ENCODE peak calls at places on chromosomes 6 and 20, in seven cellular contexts. One of them, this sample, is unnamed.

GRCh38 chr6:32604434-32604877 is 14.8 kb upstream of the HLA-DRB1 start:
- DNase-seq in astrocyte of the spinal cord: no peak
- DNase-seq in SIG-M5: no peak
- DNase-seq in CD8-positive, alpha-beta T cell: no peak
- DNase-seq in T-helper 1 cell: no peak
- DNase-seq in T-helper 2 cell: peak
- DNase-seq in H7: no peak
- DNase-seq in this sample: no peak

GRCh38 chr6:163133017-163133416 is 281.5 kb upstream of the QKI start:
- DNase-seq in astrocyte of the spinal cord: no peak
- DNase-seq in SIG-M5: no peak
- DNase-seq in CD8-positive, alpha-beta T cell: no peak
- DNase-seq in T-helper 1 cell: no peak
- DNase-seq in T-helper 2 cell: no peak
- DNase-seq in H7: no peak
- DNase-seq in this sample: no peak

GRCh38 chr6:22142931-22143330 is 153.9 kb downstream of the PRL start:
- DNase-seq in astrocyte of the spinal cord: no peak
- DNase-seq in SIG-M5: no peak
- DNase-seq in CD8-positive, alpha-beta T cell: no peak
- DNase-seq in T-helper 1 cell: no peak
- DNase-seq in T-helper 2 cell: no peak
- DNase-seq in H7: no peak
- DNase-seq in this sample: no peak

GRCh38 chr6:159074120-159074684 is 29.4 kb upstream of the TAGAP start:
- DNase-seq in astrocyte of the spinal cord: peak
- DNase-seq in SIG-M5: no peak
- DNase-seq in CD8-positive, alpha-beta T cell: no peak
- DNase-seq in T-helper 1 cell: no peak
- DNase-seq in T-helper 2 cell: no peak
- DNase-seq in H7: peak
- DNase-seq in this sample: no peak

GRCh38 chr20:25341716-25342680 is 48.6 kb downstream of the ABHD12 start:
- DNase-seq in astrocyte of the spinal cord: peak
- DNase-seq in SIG-M5: no peak
- DNase-seq in CD8-positive, alpha-beta T cell: no peak
- DNase-seq in T-helper 1 cell: no peak
- DNase-seq in T-helper 2 cell: no peak
- DNase-seq in H7: peak
- DNase-seq in this sample: no peak

GRCh38 chr20:33670715-33671499 is 3.3 kb downstream of the NECAB3 start:
- DNase-seq in astrocyte of the spinal cord: no peak
- DNase-seq in SIG-M5: no peak
- DNase-seq in CD8-positive, alpha-beta T cell: no peak
- DNase-seq in T-helper 1 cell: no peak
- DNase-seq in T-helper 2 cell: no peak
- DNase-seq in H7: no peak
- DNase-seq in this sample: no peak

GRCh38 chr6:127494240-127494767 is 24.8 kb downstream of the MTCL3 start:
- DNase-seq in astrocyte of the spinal cord: no peak
- DNase-seq in SIG-M5: no peak
- DNase-seq in CD8-positive, alpha-beta T cell: no peak
- DNase-seq in T-helper 1 cell: no peak
- DNase-seq in T-helper 2 cell: peak
- DNase-seq in H7: no peak
- DNase-seq in this sample: no peak

GRCh38 chr20:40844285-40844684 is 155.2 kb upstream of the MAFB start:
- DNase-seq in astrocyte of the spinal cord: no peak
- DNase-seq in SIG-M5: no peak
- DNase-seq in CD8-positive, alpha-beta T cell: no peak
- DNase-seq in T-helper 1 cell: no peak
- DNase-seq in T-helper 2 cell: no peak
- DNase-seq in H7: no peak
- DNase-seq in this sample: no peak

GRCh38 chr20:63140683-63141433 is 75.1 kb downstream of the YTHDF1 start:
- DNase-seq in astrocyte of the spinal cord: no peak
- DNase-seq in SIG-M5: no peak
- DNase-seq in CD8-positive, alpha-beta T cell: no peak
- DNase-seq in T-helper 1 cell: no peak
- DNase-seq in T-helper 2 cell: no peak
- DNase-seq in H7: no peak
- DNase-seq in this sample: no peak

GRCh38 chr6:166745801-166746668 is 119.0 kb upstream of the RPS6KA2 start:
- DNase-seq in astrocyte of the spinal cord: no peak
- DNase-seq in SIG-M5: no peak
- DNase-seq in CD8-positive, alpha-beta T cell: no peak
- DNase-seq in T-helper 1 cell: no peak
- DNase-seq in T-helper 2 cell: no peak
- DNase-seq in H7: peak
- DNase-seq in this sample: no peak

GRCh38 chr20:57048027-57048869 is 218.2 kb downstream of the BMP7 start:
- DNase-seq in astrocyte of the spinal cord: peak
- DNase-seq in SIG-M5: no peak
- DNase-seq in CD8-positive, alpha-beta T cell: no peak
- DNase-seq in T-helper 1 cell: no peak
- DNase-seq in T-helper 2 cell: peak
- DNase-seq in H7: peak
- DNase-seq in this sample: no peak

GRCh38 chr6:146857180-146857959 is 258.6 kb downstream of the ADGB start:
- DNase-seq in astrocyte of the spinal cord: peak
- DNase-seq in SIG-M5: no peak
- DNase-seq in CD8-positive, alpha-beta T cell: peak
- DNase-seq in T-helper 1 cell: peak
- DNase-seq in T-helper 2 cell: peak
- DNase-seq in H7: peak
- DNase-seq in this sample: peak

GRCh38 chr6:169326067-169326799 is 72.6 kb upstream of the THBS2 start:
- DNase-seq in astrocyte of the spinal cord: peak
- DNase-seq in SIG-M5: no peak
- DNase-seq in CD8-positive, alpha-beta T cell: no peak
- DNase-seq in T-helper 1 cell: no peak
- DNase-seq in T-helper 2 cell: no peak
- DNase-seq in H7: peak
- DNase-seq in this sample: no peak

GRCh38 chr20:61985096-61985495 is 80.6 kb downstream of the TAF4 start:
- DNase-seq in astrocyte of the spinal cord: no peak
- DNase-seq in SIG-M5: no peak
- DNase-seq in CD8-positive, alpha-beta T cell: no peak
- DNase-seq in T-helper 1 cell: no peak
- DNase-seq in T-helper 2 cell: no peak
- DNase-seq in H7: no peak
- DNase-seq in this sample: no peak

GRCh38 chr20:44134897-44135810 is 51.8 kb downstream of the JPH2 start:
- DNase-seq in astrocyte of the spinal cord: no peak
- DNase-seq in SIG-M5: no peak
- DNase-seq in CD8-positive, alpha-beta T cell: no peak
- DNase-seq in T-helper 1 cell: no peak
- DNase-seq in T-helper 2 cell: peak
- DNase-seq in H7: no peak
- DNase-seq in this sample: no peak

GRCh38 chr6:134466751-134467525 is 149.0 kb upstream of the SGK1 start:
- DNase-seq in astrocyte of the spinal cord: no peak
- DNase-seq in SIG-M5: no peak
- DNase-seq in CD8-positive, alpha-beta T cell: no peak
- DNase-seq in T-helper 1 cell: no peak
- DNase-seq in T-helper 2 cell: no peak
- DNase-seq in H7: no peak
- DNase-seq in this sample: no peak

GRCh38 chr20:63162206-63162770 is 53.6 kb downstream of the YTHDF1 start:
- DNase-seq in astrocyte of the spinal cord: no peak
- DNase-seq in SIG-M5: no peak
- DNase-seq in CD8-positive, alpha-beta T cell: no peak
- DNase-seq in T-helper 1 cell: no peak
- DNase-seq in T-helper 2 cell: no peak
- DNase-seq in H7: no peak
- DNase-seq in this sample: no peak

GRCh38 chr6:10586302-10586701 is 65.2 kb downstream of the GCNT2 start:
- DNase-seq in astrocyte of the spinal cord: no peak
- DNase-seq in SIG-M5: no peak
- DNase-seq in CD8-positive, alpha-beta T cell: no peak
- DNase-seq in T-helper 1 cell: no peak
- DNase-seq in T-helper 2 cell: no peak
- DNase-seq in H7: no peak
- DNase-seq in this sample: no peak

GRCh38 chr20:24572862-24573261 is 103.4 kb downstream of the SYNDIG1 start:
- DNase-seq in astrocyte of the spinal cord: no peak
- DNase-seq in SIG-M5: no peak
- DNase-seq in CD8-positive, alpha-beta T cell: no peak
- DNase-seq in T-helper 1 cell: no peak
- DNase-seq in T-helper 2 cell: no peak
- DNase-seq in H7: no peak
- DNase-seq in this sample: no peak

GRCh38 chr6:166152660-166153059 is 15.0 kb downstream of the TBXT start:
- DNase-seq in astrocyte of the spinal cord: no peak
- DNase-seq in SIG-M5: no peak
- DNase-seq in CD8-positive, alpha-beta T cell: no peak
- DNase-seq in T-helper 1 cell: no peak
- DNase-seq in T-helper 2 cell: no peak
- DNase-seq in H7: no peak
- DNase-seq in this sample: no peak

GRCh38 chr6:130158548-130158947 is 64.2 kb downstream of the SAMD3 start:
- DNase-seq in astrocyte of the spinal cord: no peak
- DNase-seq in SIG-M5: no peak
- DNase-seq in CD8-positive, alpha-beta T cell: no peak
- DNase-seq in T-helper 1 cell: no peak
- DNase-seq in T-helper 2 cell: no peak
- DNase-seq in H7: no peak
- DNase-seq in this sample: no peak

GRCh38 chr20:30811896-30812671 is 445.4 kb upstream of the DEFB115 start:
- DNase-seq in astrocyte of the spinal cord: peak
- DNase-seq in SIG-M5: no peak
- DNase-seq in CD8-positive, alpha-beta T cell: no peak
- DNase-seq in T-helper 1 cell: no peak
- DNase-seq in T-helper 2 cell: no peak
- DNase-seq in H7: peak
- DNase-seq in this sample: no peak

GRCh38 chr6:149963212-149963461 is 606 bp upstream of the ULBP1 start:
- DNase-seq in astrocyte of the spinal cord: peak
- DNase-seq in SIG-M5: no peak
- DNase-seq in CD8-positive, alpha-beta T cell: no peak
- DNase-seq in T-helper 1 cell: no peak
- DNase-seq in T-helper 2 cell: peak
- DNase-seq in H7: peak
- DNase-seq in this sample: no peak

GRCh38 chr6:15329154-15329781 is 83.4 kb downstream of the JARID2 start:
- DNase-seq in astrocyte of the spinal cord: peak
- DNase-seq in SIG-M5: no peak
- DNase-seq in CD8-positive, alpha-beta T cell: no peak
- DNase-seq in T-helper 1 cell: no peak
- DNase-seq in T-helper 2 cell: no peak
- DNase-seq in H7: no peak
- DNase-seq in this sample: no peak

GRCh38 chr6:141957271-141957670 is 175.5 kb upstream of the GJE1 start:
- DNase-seq in astrocyte of the spinal cord: no peak
- DNase-seq in SIG-M5: no peak
- DNase-seq in CD8-positive, alpha-beta T cell: no peak
- DNase-seq in T-helper 1 cell: no peak
- DNase-seq in T-helper 2 cell: no peak
- DNase-seq in H7: no peak
- DNase-seq in this sample: no peak

GRCh38 chr6:130364224-130364780 is 1.5 kb upstream of the TMEM200A start:
- DNase-seq in astrocyte of the spinal cord: no peak
- DNase-seq in SIG-M5: no peak
- DNase-seq in CD8-positive, alpha-beta T cell: no peak
- DNase-seq in T-helper 1 cell: no peak
- DNase-seq in T-helper 2 cell: no peak
- DNase-seq in H7: no peak
- DNase-seq in this sample: no peak

GRCh38 chr20:63563186-63563935 is 9.4 kb downstream of the FNDC11 start:
- DNase-seq in astrocyte of the spinal cord: no peak
- DNase-seq in SIG-M5: no peak
- DNase-seq in CD8-positive, alpha-beta T cell: no peak
- DNase-seq in T-helper 1 cell: no peak
- DNase-seq in T-helper 2 cell: no peak
- DNase-seq in H7: no peak
- DNase-seq in this sample: no peak

GRCh38 chr6:168865-169455 is 123.3 kb upstream of the DUSP22 start:
- DNase-seq in astrocyte of the spinal cord: peak
- DNase-seq in SIG-M5: no peak
- DNase-seq in CD8-positive, alpha-beta T cell: no peak
- DNase-seq in T-helper 1 cell: no peak
- DNase-seq in T-helper 2 cell: peak
- DNase-seq in H7: peak
- DNase-seq in this sample: no peak

GRCh38 chr20:35886537-35886936 is 67.8 kb downstream of the SCAND1 start:
- DNase-seq in astrocyte of the spinal cord: no peak
- DNase-seq in SIG-M5: no peak
- DNase-seq in CD8-positive, alpha-beta T cell: no peak
- DNase-seq in T-helper 1 cell: no peak
- DNase-seq in T-helper 2 cell: no peak
- DNase-seq in H7: no peak
- DNase-seq in this sample: no peak

This sample was measured in NK-92 treated with Interleukin-12 subunit alpha and Interleukin-12 subunit beta, amount 100 ng/mL, for 24 hours.